ENCODE peak calls at places on chromosomes 12 and 14, in six cellular contexts. V, T, Y, N, Z and E are unnamed samples.

GRCh38 chr14:23831591-23831990 is 122.0 kb upstream of the DHRS4 start:
- DNase-seq in T (no peak), N (no peak), Y (no peak), V (no peak), Z (no peak), E (no peak)

GRCh38 chr12:12319501-12320322 is 30.3 kb downstream of the MANSC1 start:
- DNase-seq in V (no peak), N (no peak), Y (no peak), Z (no peak), T (no peak), E (no peak)

GRCh38 chr12:15037091-15037723 is 64.4 kb downstream of the PDE6H start:
- DNase-seq in Z (no peak), T (no peak), Y (peak; percentile 58), V (no peak), N (peak; percentile 2), E (no peak)

GRCh38 chr14:21846227-21846885 is 172.7 kb upstream of the OR4E1 start:
- DNase-seq in T (peak; percentile 39), Z (peak; percentile 66), N (peak; percentile 52), V (peak; percentile 40), Y (peak; percentile 18), E (no peak)

GRCh38 chr14:72736791-72737559 is 156.9 kb downstream of the DPF3 start:
- DNase-seq in Y (no peak), V (no peak), Z (no peak), T (no peak), N (no peak), E (no peak)

GRCh38 chr12:13948631-13949030 is 32.8 kb downstream of the GRIN2B start:
- DNase-seq in Z (no peak), Y (no peak), N (no peak), T (no peak), V (no peak), E (no peak)

GRCh38 chr12:92078167-92079053 is 67.2 kb downstream of the BTG1 start:
- DNase-seq in N (peak; percentile 92), V (no peak), Y (peak; percentile 97), Z (no peak), T (peak; percentile 96), E (peak; percentile 86)

GRCh38 chr14:26966942-26967341 is 369.1 kb upstream of the NOVA1 start:
- DNase-seq in Y (no peak), T (peak; percentile 58), V (no peak), N (peak; percentile 9), Z (no peak), E (no peak)

GRCh38 chr14:75715926-75716780 is 55.1 kb downstream of the TTLL5 start:
- DNase-seq in T (peak; percentile 20), Z (no peak), N (peak; percentile 80), V (no peak), Y (no peak), E (no peak)

GRCh38 chr12:29559194-29559593 is 61.7 kb upstream of the OVCH1 start:
- DNase-seq in N (no peak), Y (no peak), Z (no peak), V (no peak), T (no peak), E (no peak)

GRCh38 chr14:57086271-57087162 is 182.2 kb downstream of the EXOC5 start:
- DNase-seq in T (no peak), V (no peak), Y (no peak), N (no peak), Z (no peak), E (no peak)

GRCh38 chr14:102058146-102058545 is 28.7 kb downstream of the HSP90AA1 start:
- DNase-seq in V (no peak), Y (no peak), N (no peak), Z (no peak), T (no peak), E (no peak)

GRCh38 chr12:67720383-67720856 is 71.9 kb downstream of the DYRK2 start:
- DNase-seq in Z (no peak), V (no peak), Y (no peak), N (peak; percentile 78), T (peak; percentile 53), E (no peak)

GRCh38 chr14:28406181-28406580 is 360.4 kb upstream of the FOXG1 start:
- DNase-seq in T (no peak), N (peak; percentile 56), Y (no peak), V (no peak), Z (no peak), E (no peak)

GRCh38 chr14:21093769-21094681 is 4.4 kb downstream of the ZNF219 start:
- DNase-seq in V (no peak), T (no peak), Y (no peak), N (no peak), Z (no peak), E (no peak)

GRCh38 chr12:57631566-57632368 is 1.2 kb downstream of the B4GALNT1 start:
- DNase-seq in T (no peak), Z (peak; percentile 16), Y (no peak), V (no peak), N (no peak), E (peak; percentile 81)

GRCh38 chr12:26940820-26941219 is 2.5 kb downstream of the FGFR1OP2 start:
- DNase-seq in Y (no peak), Z (no peak), V (no peak), T (no peak), N (no peak), E (no peak)

GRCh38 chr14:76253111-76253510 is 101.4 kb downstream of the GPATCH2L start:
- DNase-seq in Z (no peak), T (no peak), N (no peak), Y (no peak), V (no peak), E (no peak)

GRCh38 chr12:57735952-57736742 is 2.4 kb downstream of the AGAP2 start:
- DNase-seq in V (no peak), N (peak; percentile 45), T (peak; percentile 67), Z (peak; percentile 61), Y (peak; percentile 37), E (no peak)

DNA sequence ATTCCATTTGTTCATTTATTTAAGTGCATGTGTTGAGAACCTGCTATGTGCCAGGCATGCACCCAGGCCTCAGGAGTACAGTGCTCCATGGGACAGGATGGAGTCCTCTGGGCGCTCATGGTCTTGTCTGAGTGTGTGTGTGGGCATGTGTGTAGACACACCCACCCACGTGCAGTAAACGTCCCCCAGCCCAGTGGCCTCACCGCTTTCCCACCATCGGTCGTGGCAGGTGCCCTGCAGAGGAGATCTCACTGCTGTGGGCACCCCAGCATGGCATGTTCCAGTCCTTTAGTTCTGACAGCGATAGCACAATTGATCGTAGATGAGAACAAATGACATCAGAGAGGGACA is 63.9 kb downstream of the DGLUCY start:
- DNase-seq in Z (no peak), N (no peak), Y (no peak), T (no peak), V (no peak), E (no peak)
- TF ChIP-seq CTCF in Z (no peak), N (no peak), Y (no peak), T (no peak), V (no peak), E (no peak)

GRCh38 chr14:63493246-63493645 is 49.9 kb downstream of the PPP2R5E start:
- DNase-seq in N (peak; percentile 41), V (no peak), Y (peak; percentile 27), Z (no peak), T (peak; percentile 72), E (no peak)
- TF ChIP-seq CTCF in N (peak; percentile 45), V (no peak), Y (no peak), Z (no peak), T (peak; percentile 26), E (peak; percentile 23)

GRCh38 chr12:40107803-40108620 is 2.1 kb upstream of the SLC2A13 start:
- DNase-seq in Y (peak; percentile 28), Z (no peak), T (no peak), V (no peak), N (no peak), E (no peak)
- TF ChIP-seq CTCF in Y (no peak), Z (peak; percentile 7), T (no peak), V (no peak), N (no peak), E (no peak)

DNA sequence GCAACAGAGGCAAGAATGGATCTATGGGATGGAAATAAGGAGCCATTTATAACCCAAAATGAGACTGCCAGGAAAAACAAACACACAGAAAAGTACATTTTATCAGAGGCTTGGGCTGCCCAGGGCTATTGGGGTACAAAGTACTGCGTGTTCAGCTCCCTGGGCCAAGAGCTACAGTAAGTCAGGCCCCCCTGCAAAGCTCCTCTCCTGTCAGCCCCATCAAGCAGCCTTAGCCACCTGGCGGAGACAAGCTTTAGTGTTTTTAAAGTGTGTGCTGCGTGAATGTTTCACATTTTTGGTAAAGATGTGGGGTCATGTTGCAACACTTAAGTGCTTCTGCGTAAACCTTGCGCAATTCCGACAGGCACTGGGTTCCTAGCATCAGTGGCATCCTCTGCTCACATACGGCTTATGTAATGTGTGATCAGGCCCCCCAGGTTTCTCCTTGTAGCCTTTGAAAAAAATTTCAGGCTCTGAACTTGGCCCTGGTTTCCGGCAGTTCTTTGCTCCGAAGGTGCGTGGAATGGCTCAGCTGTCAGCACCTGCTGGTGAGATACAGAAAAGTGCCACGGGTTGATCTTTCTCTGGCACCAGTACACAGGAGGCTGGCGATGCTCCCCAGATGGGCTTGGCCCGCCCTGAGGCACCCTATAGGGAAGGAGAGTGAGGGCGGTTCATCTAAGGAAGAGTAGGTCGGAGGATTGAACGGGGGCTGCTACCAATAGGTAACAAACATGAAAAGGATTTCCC is 198.7 kb upstream of the EEA1 start:
- DNase-seq in N (no peak), Y (peak; percentile 71), V (peak; percentile 32), T (peak; percentile 15), Z (no peak), E (no peak)
- TF ChIP-seq CTCF in N (no peak), Y (peak; percentile 50), V (no peak), T (no peak), Z (no peak), E (peak; percentile 15)

GRCh38 chr12:6563448-6564050 is 4.5 kb downstream of the NOP2 start:
- DNase-seq in T (peak; percentile 69), Z (peak; percentile 73), V (peak; percentile 65), Y (peak; percentile 28), N (peak; percentile 46), E (no peak)
- TF ChIP-seq CTCF in T (peak; percentile 80), Z (peak; percentile 84), V (peak; percentile 15), Y (peak; percentile 95), N (peak; percentile 81), E (peak; percentile 79)

GRCh38 chr12:69258655-69259054 is 19.3 kb downstream of the CPSF6 start:
- DNase-seq in V (no peak), Z (no peak), Y (no peak), T (no peak), N (no peak), E (no peak)

GRCh38 chr12:69254857-69255256 is 15.5 kb downstream of the CPSF6 start:
- DNase-seq in Z (no peak), V (no peak), Y (no peak), T (no peak), N (no peak), E (no peak)

GRCh38 chr12:69252033-69252432 is 12.7 kb downstream of the CPSF6 start:
- DNase-seq in V (no peak), Y (peak; percentile 12), N (no peak), T (no peak), Z (no peak), E (no peak)

GRCh38 chr12:69254046-69254445 is 14.7 kb downstream of the CPSF6 start:
- DNase-seq in T (peak; percentile 64), Z (no peak), N (peak; percentile 65), Y (peak; percentile 21), V (no peak), E (no peak)
- TF ChIP-seq CTCF in T (peak; percentile 72), Z (peak; percentile 89), N (peak; percentile 81), Y (peak; percentile 56), V (peak; percentile 57), E (peak; percentile 61)

DNA sequence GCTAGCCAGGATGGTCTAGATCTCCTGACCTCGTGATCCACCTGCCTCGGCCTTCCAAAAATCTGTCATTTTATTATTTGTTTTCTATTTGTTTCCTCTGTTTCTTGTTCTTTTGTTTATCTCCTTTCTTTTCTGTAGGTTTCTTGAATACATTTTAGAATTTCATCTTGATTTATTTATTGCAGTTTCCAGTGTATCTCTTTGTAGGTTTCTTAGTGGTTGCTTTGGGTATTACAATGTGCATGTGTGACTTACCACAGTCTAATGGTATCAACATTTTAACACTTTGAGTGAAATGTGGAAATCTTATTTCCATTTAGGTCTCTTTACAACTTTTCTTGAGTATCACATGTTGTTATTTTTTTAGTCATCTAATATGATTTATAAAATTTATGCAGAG is 29.9 kb upstream of the MUCL1 start:
- DNase-seq in Y (no peak), T (no peak), Z (no peak), N (peak; percentile 15), V (no peak), E (no peak)
- TF ChIP-seq CTCF in Y (peak; percentile 46), T (no peak), Z (peak; percentile 73), N (peak; percentile 6), V (no peak), E (no peak)